ENCODE peak calls at places on chromosome 4, in five cellular contexts. One of them, this sample, is unnamed.

GRCh38 chr4:99117876-99118693 is 26.0 kb downstream of the ADH4 start:
- ATAC-seq in left colon: peak; percentile 51
- ATAC-seq in naive thymus-derived CD4-positive, alpha-beta T cell: no peak
- ATAC-seq in lower lobe of right lung: no peak
- ATAC-seq in right cardiac atrium: no peak
- ATAC-seq in this sample: no peak

GRCh38 chr4:21887481-21887880 is 61.1 kb downstream of the KCNIP4 start:
- ATAC-seq in left colon: no peak
- ATAC-seq in lower lobe of right lung: no peak
- ATAC-seq in right cardiac atrium: no peak
- ATAC-seq in naive thymus-derived CD4-positive, alpha-beta T cell: no peak
- ATAC-seq in this sample: no peak

GRCh38 chr4:36332023-36332781 is 50.8 kb downstream of the DTHD1 start:
- ATAC-seq in naive thymus-derived CD4-positive, alpha-beta T cell: no peak
- ATAC-seq in right cardiac atrium: no peak
- ATAC-seq in lower lobe of right lung: no peak
- ATAC-seq in left colon: no peak
- ATAC-seq in this sample: peak; percentile 88

GRCh38 chr4:100632163-100632562 is 114.3 kb upstream of the EMCN start:
- ATAC-seq in naive thymus-derived CD4-positive, alpha-beta T cell: no peak
- ATAC-seq in right cardiac atrium: no peak
- ATAC-seq in lower lobe of right lung: no peak
- ATAC-seq in left colon: no peak
- ATAC-seq in this sample: no peak

GRCh38 chr4:2924286-2924685 is 38.9 kb downstream of the NOP14 start:
- ATAC-seq in naive thymus-derived CD4-positive, alpha-beta T cell: no peak
- ATAC-seq in right cardiac atrium: no peak
- ATAC-seq in left colon: no peak
- ATAC-seq in lower lobe of right lung: peak; percentile 62
- ATAC-seq in this sample: no peak

GRCh38 chr4:188993871-188994270 is 854.6 kb downstream of the TRIML1 start:
- ATAC-seq in left colon: no peak
- ATAC-seq in naive thymus-derived CD4-positive, alpha-beta T cell: no peak
- ATAC-seq in right cardiac atrium: no peak
- ATAC-seq in lower lobe of right lung: no peak
- ATAC-seq in this sample: no peak

GRCh38 chr4:28508649-28509048 is 1648.0 kb downstream of the STIM2 start:
- ATAC-seq in right cardiac atrium: no peak
- ATAC-seq in naive thymus-derived CD4-positive, alpha-beta T cell: no peak
- ATAC-seq in lower lobe of right lung: no peak
- ATAC-seq in left colon: no peak
- ATAC-seq in this sample: no peak

GRCh38 chr4:114997596-114997995 is 115.8 kb downstream of the NDST4 start:
- ATAC-seq in naive thymus-derived CD4-positive, alpha-beta T cell: no peak
- ATAC-seq in left colon: no peak
- ATAC-seq in lower lobe of right lung: no peak
- ATAC-seq in right cardiac atrium: no peak
- ATAC-seq in this sample: no peak

GRCh38 chr4:146190393-146190910 is 14.9 kb downstream of the LSM6 start:
- ATAC-seq in lower lobe of right lung: no peak
- ATAC-seq in right cardiac atrium: no peak
- ATAC-seq in left colon: no peak
- ATAC-seq in naive thymus-derived CD4-positive, alpha-beta T cell: no peak
- ATAC-seq in this sample: no peak

GRCh38 chr4:16752150-16752549 is 146.3 kb downstream of the LDB2 start:
- ATAC-seq in right cardiac atrium: no peak
- ATAC-seq in lower lobe of right lung: no peak
- ATAC-seq in left colon: no peak
- ATAC-seq in naive thymus-derived CD4-positive, alpha-beta T cell: no peak
- ATAC-seq in this sample: no peak

GRCh38 chr4:41134581-41134980 is 79.8 kb downstream of the APBB2 start:
- ATAC-seq in right cardiac atrium: peak; percentile 69
- ATAC-seq in lower lobe of right lung: peak; percentile 54
- ATAC-seq in naive thymus-derived CD4-positive, alpha-beta T cell: no peak
- ATAC-seq in left colon: peak; percentile 49
- ATAC-seq in this sample: no peak

GRCh38 chr4:129550281-129550785 is 454.4 kb downstream of the C4orf33 start:
- ATAC-seq in right cardiac atrium: no peak
- ATAC-seq in left colon: no peak
- ATAC-seq in naive thymus-derived CD4-positive, alpha-beta T cell: no peak
- ATAC-seq in lower lobe of right lung: peak; percentile 11
- ATAC-seq in this sample: no peak

GRCh38 chr4:2537011-2537830 is 774 bp downstream of the FAM193A start:
- ATAC-seq in right cardiac atrium: peak; percentile 2
- ATAC-seq in lower lobe of right lung: peak; percentile 27
- ATAC-seq in naive thymus-derived CD4-positive, alpha-beta T cell: no peak
- ATAC-seq in left colon: peak; percentile 11
- ATAC-seq in this sample: peak; percentile 47

GRCh38 chr4:99219072-99219471 is at the start of gene ADH6:
- ATAC-seq in left colon: peak; percentile 94
- ATAC-seq in naive thymus-derived CD4-positive, alpha-beta T cell: no peak
- ATAC-seq in lower lobe of right lung: peak; percentile 36
- ATAC-seq in right cardiac atrium: no peak
- ATAC-seq in this sample: no peak

GRCh38 chr4:3749081-3749480 is 17.1 kb upstream of the ADRA2C start:
- ATAC-seq in naive thymus-derived CD4-positive, alpha-beta T cell: no peak
- ATAC-seq in right cardiac atrium: no peak
- ATAC-seq in left colon: no peak
- ATAC-seq in lower lobe of right lung: no peak
- ATAC-seq in this sample: no peak

GRCh38 chr4:1187182-1187581 is 14.8 kb upstream of the SPON2 start:
- ATAC-seq in left colon: no peak
- ATAC-seq in naive thymus-derived CD4-positive, alpha-beta T cell: peak; percentile 94
- ATAC-seq in right cardiac atrium: no peak
- ATAC-seq in lower lobe of right lung: peak; percentile 52
- ATAC-seq in this sample: peak; percentile 56

GRCh38 chr4:36824682-36825081 is 419.9 kb upstream of the NWD2 start:
- ATAC-seq in left colon: no peak
- ATAC-seq in naive thymus-derived CD4-positive, alpha-beta T cell: no peak
- ATAC-seq in right cardiac atrium: no peak
- ATAC-seq in lower lobe of right lung: no peak
- ATAC-seq in this sample: no peak

GRCh38 chr4:157127571-157127970 is 51.6 kb downstream of the GLRB start:
- ATAC-seq in lower lobe of right lung: no peak
- ATAC-seq in right cardiac atrium: no peak
- ATAC-seq in naive thymus-derived CD4-positive, alpha-beta T cell: no peak
- ATAC-seq in left colon: no peak
- ATAC-seq in this sample: no peak

GRCh38 chr4:92175250-92175649 is 128.5 kb upstream of the GRID2 start:
- ATAC-seq in left colon: no peak
- ATAC-seq in lower lobe of right lung: no peak
- ATAC-seq in naive thymus-derived CD4-positive, alpha-beta T cell: no peak
- ATAC-seq in right cardiac atrium: no peak
- ATAC-seq in this sample: no peak

GRCh38 chr4:57098415-57098814 is 11.8 kb downstream of the IGFBP7 start:
- ATAC-seq in lower lobe of right lung: no peak
- ATAC-seq in right cardiac atrium: no peak
- ATAC-seq in left colon: no peak
- ATAC-seq in naive thymus-derived CD4-positive, alpha-beta T cell: no peak
- ATAC-seq in this sample: no peak

GRCh38 chr4:57303012-57303751 is 193.0 kb upstream of the IGFBP7 start:
- ATAC-seq in lower lobe of right lung: peak; percentile 47
- ATAC-seq in naive thymus-derived CD4-positive, alpha-beta T cell: no peak
- ATAC-seq in left colon: no peak
- ATAC-seq in right cardiac atrium: no peak
- ATAC-seq in this sample: no peak

GRCh38 chr4:69503558-69503957 is 7.9 kb upstream of the UGT2B4 start:
- ATAC-seq in left colon: no peak
- ATAC-seq in naive thymus-derived CD4-positive, alpha-beta T cell: no peak
- ATAC-seq in right cardiac atrium: no peak
- ATAC-seq in lower lobe of right lung: no peak
- ATAC-seq in this sample: no peak

GRCh38 chr4:68299492-68300457 is 50.1 kb downstream of the YTHDC1 start:
- ATAC-seq in naive thymus-derived CD4-positive, alpha-beta T cell: no peak
- ATAC-seq in lower lobe of right lung: no peak
- ATAC-seq in left colon: peak; percentile 68
- ATAC-seq in right cardiac atrium: no peak
- ATAC-seq in this sample: no peak

GRCh38 chr4:186347743-186348142 is 81.8 kb downstream of the F11 start:
- ATAC-seq in left colon: no peak
- ATAC-seq in naive thymus-derived CD4-positive, alpha-beta T cell: no peak
- ATAC-seq in right cardiac atrium: no peak
- ATAC-seq in lower lobe of right lung: no peak
- ATAC-seq in this sample: no peak